ENCODE peak calls at places on chromosomes 6 and 20, in six cellular contexts. One of them, this sample, is unnamed. For H3K36me3, the result is how much of the 10 kb centered on the place peaks cover.

GRCh38 chr6:3484240-3484639 is 27.4 kb upstream of the SLC22A23 start:
- DNase-seq in trophoblast cell: peak
- DNase-seq in left lung: no peak
- DNase-seq in heart right ventricle: no peak
- DNase-seq in CD8-positive, alpha-beta memory T cell: no peak
- DNase-seq in IMR-90: peak
- DNase-seq in this sample: no peak

GRCh38 chr6:110563711-110564110 is 87.3 kb upstream of the SLC22A16 start:
- DNase-seq in trophoblast cell: no peak
- DNase-seq in left lung: no peak
- DNase-seq in heart right ventricle: no peak
- DNase-seq in CD8-positive, alpha-beta memory T cell: no peak
- DNase-seq in IMR-90: no peak
- DNase-seq in this sample: no peak

GRCh38 chr20:50224553-50225255 is 34.1 kb downstream of the CEBPB start:
- DNase-seq in trophoblast cell: peak
- DNase-seq in left lung: no peak
- DNase-seq in heart right ventricle: peak
- DNase-seq in CD8-positive, alpha-beta memory T cell: peak
- DNase-seq in IMR-90: peak
- DNase-seq in this sample: peak

GRCh38 chr6:99905209-99906106 is 88.6 kb downstream of the MCHR2 start:
- DNase-seq in trophoblast cell: peak
- DNase-seq in left lung: no peak
- DNase-seq in heart right ventricle: no peak
- DNase-seq in CD8-positive, alpha-beta memory T cell: no peak
- DNase-seq in IMR-90: peak
- DNase-seq in this sample: no peak

GRCh38 chr6:14533446-14533845 is 415.9 kb downstream of the CD83 start:
- DNase-seq in trophoblast cell: no peak
- DNase-seq in left lung: no peak
- DNase-seq in heart right ventricle: no peak
- DNase-seq in CD8-positive, alpha-beta memory T cell: no peak
- DNase-seq in IMR-90: peak
- DNase-seq in this sample: no peak

GRCh38 chr6:3086282-3086946 is 18.1 kb downstream of the RIPK1 start:
- DNase-seq in trophoblast cell: no peak
- DNase-seq in left lung: no peak
- DNase-seq in heart right ventricle: no peak
- DNase-seq in CD8-positive, alpha-beta memory T cell: no peak
- DNase-seq in IMR-90: no peak
- DNase-seq in this sample: no peak

GRCh38 chr6:84908304-84908904 is 144.0 kb upstream of the TBX18 start:
- DNase-seq in trophoblast cell: no peak
- DNase-seq in left lung: no peak
- DNase-seq in heart right ventricle: no peak
- DNase-seq in CD8-positive, alpha-beta memory T cell: no peak
- DNase-seq in IMR-90: no peak
- DNase-seq in this sample: no peak

GRCh38 chr20:33667245-33668086 is 723 bp downstream of the ACTL10 start:
- DNase-seq in trophoblast cell: peak
- DNase-seq in left lung: peak
- DNase-seq in heart right ventricle: peak
- DNase-seq in CD8-positive, alpha-beta memory T cell: peak
- DNase-seq in IMR-90: peak
- DNase-seq in this sample: peak

GRCh38 chr20:62499758-62500236 is 24.0 kb upstream of the GATA5 start:
- DNase-seq in trophoblast cell: no peak
- DNase-seq in left lung: no peak
- DNase-seq in heart right ventricle: no peak
- DNase-seq in CD8-positive, alpha-beta memory T cell: no peak
- DNase-seq in IMR-90: no peak
- DNase-seq in this sample: no peak

GRCh38 chr6:166910601-166911000 is 45.7 kb downstream of the RNASET2 start:
- DNase-seq in trophoblast cell: no peak
- DNase-seq in left lung: no peak
- DNase-seq in heart right ventricle: no peak
- DNase-seq in CD8-positive, alpha-beta memory T cell: no peak
- DNase-seq in IMR-90: peak
- DNase-seq in this sample: no peak

GRCh38 chr20:24683676-24684075 is 214.2 kb downstream of the SYNDIG1 start:
- DNase-seq in trophoblast cell: no peak
- DNase-seq in left lung: no peak
- DNase-seq in heart right ventricle: no peak
- DNase-seq in CD8-positive, alpha-beta memory T cell: no peak
- DNase-seq in IMR-90: no peak
- DNase-seq in this sample: peak

GRCh38 chr6:159976844-159977241 is 8.0 kb downstream of the IGF2R start:
- DNase-seq in trophoblast cell: no peak
- DNase-seq in left lung: no peak
- DNase-seq in heart right ventricle: no peak
- DNase-seq in CD8-positive, alpha-beta memory T cell: no peak
- DNase-seq in IMR-90: no peak
- DNase-seq in this sample: no peak

GRCh38 chr20:52031206-52031573 is 160.4 kb downstream of the ZFP64 start:
- DNase-seq in trophoblast cell: no peak
- DNase-seq in left lung: no peak
- DNase-seq in heart right ventricle: no peak
- DNase-seq in CD8-positive, alpha-beta memory T cell: no peak
- DNase-seq in IMR-90: peak
- DNase-seq in this sample: no peak

DNA sequence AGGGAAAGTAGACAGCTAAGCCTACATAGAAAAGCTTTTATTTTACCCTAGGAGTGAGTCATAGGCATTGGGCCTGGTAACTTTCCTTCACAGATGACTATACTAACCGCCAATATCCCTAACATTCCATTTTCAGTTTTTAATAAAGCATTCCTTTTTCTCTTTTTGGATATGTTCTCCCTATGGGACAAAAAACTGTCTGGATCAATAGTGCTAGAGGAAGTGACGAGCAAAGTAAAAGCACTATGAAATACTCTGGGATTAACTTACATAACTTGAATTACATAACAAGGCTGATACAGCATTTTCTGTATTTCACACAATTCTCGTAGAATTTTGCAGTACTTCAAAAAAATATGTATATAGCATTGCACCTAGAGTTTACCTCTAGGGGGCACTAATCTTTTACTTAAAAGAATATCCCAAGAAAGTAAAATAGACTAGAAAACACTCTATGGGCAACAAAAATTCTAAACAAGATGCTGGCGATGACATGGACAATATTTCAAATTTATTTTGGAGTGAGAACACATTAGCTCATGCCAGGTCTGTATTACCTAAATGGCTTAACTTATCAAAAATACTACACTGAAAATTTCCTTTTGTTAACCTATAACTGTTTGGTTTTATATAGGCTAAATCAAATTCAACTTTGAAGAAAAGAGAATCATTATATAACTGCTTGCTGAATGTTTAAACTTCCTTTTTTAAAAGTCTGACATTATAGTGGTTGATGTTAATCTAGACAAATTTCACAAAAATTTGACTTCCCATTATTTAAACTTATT is 66.3 kb upstream of the DST start:
- DNase-seq in trophoblast cell: no peak
- DNase-seq in left lung: no peak
- DNase-seq in heart right ventricle: no peak
- DNase-seq in CD8-positive, alpha-beta memory T cell: no peak
- DNase-seq in IMR-90: peak
- DNase-seq in this sample: no peak
- H3K27ac ChIP-seq in trophoblast cell: no peak
- H3K27ac ChIP-seq in left lung: no peak
- H3K27ac ChIP-seq in heart right ventricle: peak
- H3K27ac ChIP-seq in CD8-positive, alpha-beta memory T cell: no peak
- H3K27ac ChIP-seq in IMR-90: no peak
- H3K27ac ChIP-seq in this sample: no peak

GRCh38 chr20:37053230-37053950 is 42.4 kb downstream of the RBL1 start:
- DNase-seq in trophoblast cell: no peak
- DNase-seq in left lung: no peak
- DNase-seq in heart right ventricle: no peak
- DNase-seq in CD8-positive, alpha-beta memory T cell: no peak
- DNase-seq in IMR-90: peak
- DNase-seq in this sample: no peak
- H3K36me3 ChIP-seq in trophoblast cell: under half
- H3K36me3 ChIP-seq in left lung: under half
- H3K36me3 ChIP-seq in heart right ventricle: under half
- H3K36me3 ChIP-seq in CD8-positive, alpha-beta memory T cell: under half
- H3K36me3 ChIP-seq in IMR-90: under half
- H3K36me3 ChIP-seq in this sample: under half

GRCh38 chr6:41053056-41053455 is at the start of gene APOBEC2:
- DNase-seq in trophoblast cell: no peak
- DNase-seq in left lung: no peak
- DNase-seq in heart right ventricle: peak
- DNase-seq in CD8-positive, alpha-beta memory T cell: no peak
- DNase-seq in IMR-90: no peak
- DNase-seq in this sample: peak
- H3K4me3 ChIP-seq in trophoblast cell: no peak
- H3K4me3 ChIP-seq in left lung: no peak
- H3K4me3 ChIP-seq in heart right ventricle: peak
- H3K4me3 ChIP-seq in CD8-positive, alpha-beta memory T cell: peak
- H3K4me3 ChIP-seq in IMR-90: no peak
- H3K4me3 ChIP-seq in this sample: no peak

GRCh38 chr6:143863754-143864153 is 520 bp upstream of the ZC2HC1B start:
- DNase-seq in trophoblast cell: no peak
- DNase-seq in left lung: no peak
- DNase-seq in heart right ventricle: no peak
- DNase-seq in CD8-positive, alpha-beta memory T cell: no peak
- DNase-seq in IMR-90: no peak
- DNase-seq in this sample: no peak

GRCh38 chr6:143867236-143867635 is 3.0 kb downstream of the ZC2HC1B start:
- DNase-seq in trophoblast cell: no peak
- DNase-seq in left lung: no peak
- DNase-seq in heart right ventricle: no peak
- DNase-seq in CD8-positive, alpha-beta memory T cell: no peak
- DNase-seq in IMR-90: peak
- DNase-seq in this sample: no peak

GRCh38 chr6:143860111-143860510 is 4.2 kb upstream of the ZC2HC1B start:
- DNase-seq in trophoblast cell: no peak
- DNase-seq in left lung: no peak
- DNase-seq in heart right ventricle: no peak
- DNase-seq in CD8-positive, alpha-beta memory T cell: no peak
- DNase-seq in IMR-90: peak
- DNase-seq in this sample: no peak

DNA sequence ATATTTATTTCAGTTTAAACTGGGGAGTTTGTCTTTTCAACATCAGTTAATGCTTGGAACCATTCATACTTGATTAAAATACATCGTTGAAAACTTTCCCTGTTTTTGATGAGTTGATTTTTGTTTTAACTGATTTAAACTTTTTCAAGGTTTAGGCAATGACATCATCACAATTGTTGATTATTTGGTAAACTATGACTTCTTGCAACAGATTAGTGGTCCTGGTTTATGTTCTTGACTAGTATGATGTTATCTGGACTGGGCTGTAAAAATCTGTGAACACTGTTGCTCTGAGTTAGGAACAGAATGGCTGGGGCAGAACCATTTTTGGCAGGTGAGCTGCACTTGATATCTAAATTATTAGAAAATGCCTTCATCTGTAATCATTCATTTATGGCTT is at the start of gene ZC2HC1B:
- DNase-seq in trophoblast cell: no peak
- DNase-seq in left lung: no peak
- DNase-seq in heart right ventricle: no peak
- DNase-seq in CD8-positive, alpha-beta memory T cell: no peak
- DNase-seq in IMR-90: peak
- DNase-seq in this sample: no peak
- H3K27ac ChIP-seq in trophoblast cell: no peak
- H3K27ac ChIP-seq in left lung: no peak
- H3K27ac ChIP-seq in heart right ventricle: no peak
- H3K27ac ChIP-seq in CD8-positive, alpha-beta memory T cell: no peak
- H3K27ac ChIP-seq in IMR-90: no peak
- H3K27ac ChIP-seq in this sample: no peak

GRCh38 chr6:35893246-35893645 is 27.7 kb downstream of the SRPK1 start:
- DNase-seq in trophoblast cell: peak
- DNase-seq in left lung: no peak
- DNase-seq in heart right ventricle: no peak
- DNase-seq in CD8-positive, alpha-beta memory T cell: no peak
- DNase-seq in IMR-90: peak
- DNase-seq in this sample: no peak
- H3K36me3 ChIP-seq in trophoblast cell: under half
- H3K36me3 ChIP-seq in left lung: under half
- H3K36me3 ChIP-seq in heart right ventricle: under half
- H3K36me3 ChIP-seq in CD8-positive, alpha-beta memory T cell: under half
- H3K36me3 ChIP-seq in IMR-90: under half
- H3K36me3 ChIP-seq in this sample: under half

GRCh38 chr6:28282923-28283322 is 1.6 kb downstream of the PGBD1 start:
- DNase-seq in trophoblast cell: no peak
- DNase-seq in left lung: no peak
- DNase-seq in heart right ventricle: no peak
- DNase-seq in CD8-positive, alpha-beta memory T cell: no peak
- DNase-seq in IMR-90: no peak
- DNase-seq in this sample: no peak
- H3K4me3 ChIP-seq in trophoblast cell: no peak
- H3K4me3 ChIP-seq in left lung: peak
- H3K4me3 ChIP-seq in heart right ventricle: no peak
- H3K4me3 ChIP-seq in CD8-positive, alpha-beta memory T cell: no peak
- H3K4me3 ChIP-seq in IMR-90: no peak
- H3K4me3 ChIP-seq in this sample: no peak

GRCh38 chr6:41887355-41887754 is 7.8 kb downstream of the USP49 start:
- DNase-seq in trophoblast cell: no peak
- DNase-seq in left lung: no peak
- DNase-seq in heart right ventricle: no peak
- DNase-seq in CD8-positive, alpha-beta memory T cell: no peak
- DNase-seq in IMR-90: no peak
- DNase-seq in this sample: no peak
- H3K27ac ChIP-seq in trophoblast cell: no peak
- H3K27ac ChIP-seq in left lung: no peak
- H3K27ac ChIP-seq in heart right ventricle: no peak
- H3K27ac ChIP-seq in CD8-positive, alpha-beta memory T cell: no peak
- H3K27ac ChIP-seq in IMR-90: no peak
- H3K27ac ChIP-seq in this sample: no peak

GRCh38 chr6:82131441-82131840 is 116.1 kb downstream of the IBTK start:
- DNase-seq in trophoblast cell: no peak
- DNase-seq in left lung: no peak
- DNase-seq in heart right ventricle: no peak
- DNase-seq in CD8-positive, alpha-beta memory T cell: no peak
- DNase-seq in IMR-90: no peak
- DNase-seq in this sample: no peak

GRCh38 chr6:82129814-82130213 is 117.7 kb downstream of the IBTK start:
- DNase-seq in trophoblast cell: no peak
- DNase-seq in left lung: no peak
- DNase-seq in heart right ventricle: no peak
- DNase-seq in CD8-positive, alpha-beta memory T cell: no peak
- DNase-seq in IMR-90: no peak
- DNase-seq in this sample: no peak
- H3K36me3 ChIP-seq in trophoblast cell: under half
- H3K36me3 ChIP-seq in left lung: under half
- H3K36me3 ChIP-seq in heart right ventricle: under half
- H3K36me3 ChIP-seq in CD8-positive, alpha-beta memory T cell: under half
- H3K36me3 ChIP-seq in IMR-90: under half
- H3K36me3 ChIP-seq in this sample: under half

This sample was measured in aorta.